ENCODE peak calls at places on chromosomes 7 and 10, in five cellular contexts. D is HEK293T, W is K562, S is GM12878, X is HepG2. C is an unnamed sample.
A peak's percentile ranks its signal among the peaks of the same experiment; 100 is the strongest.

GRCh38 chr10:100748251-100749058 is 3.1 kb downstream of the PAX2 start:
- DNase-seq in D (no peak), W (no peak), S (no peak), X (no peak), C (peak; percentile 61)

GRCh38 chr7:106326594-106327537 is 42.1 kb upstream of the NAMPT start:
- DNase-seq in D (no peak), W (no peak), S (no peak), X (peak; percentile 56), C (no peak)

GRCh38 chr10:74419491-74420466 is 268.8 kb downstream of the ADK start:
- DNase-seq in D (no peak), W (peak; percentile 53), S (peak; percentile 5), X (no peak), C (peak; percentile 47)

GRCh38 chr7:100211342-100211780 is 8.4 kb upstream of the PVRIG start:
- DNase-seq in D (no peak), W (no peak), S (peak; percentile 68), X (no peak), C (no peak)

GRCh38 chr7:5584091-5584490 is 160.5 kb upstream of the TNRC18 start:
- DNase-seq in D (no peak), W (no peak), S (no peak), X (no peak), C (peak; percentile 57)

GRCh38 chr7:42493436-42494198 is 256.6 kb upstream of the GLI3 start:
- DNase-seq in D (peak; percentile 60), W (peak; percentile 17), S (no peak), X (no peak), C (peak; percentile 20)

GRCh38 chr10:14873090-14873760 is 5.4 kb upstream of the SUV39H2 start:
- DNase-seq in D (no peak), W (no peak), S (no peak), X (no peak), C (no peak)

GRCh38 chr7:138813945-138814344 is 15.9 kb upstream of the ATP6V0A4 start:
- DNase-seq in D (no peak), W (no peak), S (no peak), X (no peak), C (no peak)

GRCh38 chr10:480928-481551 is 208.4 kb downstream of the DIP2C start:
- DNase-seq in D (no peak), W (no peak), S (no peak), X (no peak), C (peak; percentile 83)

GRCh38 chr10:89279449-89279869 is 22.4 kb upstream of the IFIT2 start:
- DNase-seq in D (no peak), W (no peak), S (no peak), X (no peak), C (no peak)

GRCh38 chr7:140559410-140559809 is 80.1 kb upstream of the MKRN1 start:
- DNase-seq in D (no peak), W (no peak), S (no peak), X (no peak), C (no peak)

GRCh38 chr7:150964593-150965111 is 13.5 kb downstream of the KCNH2 start:
- DNase-seq in D (peak; percentile 83), W (peak; percentile 81), S (no peak), X (no peak), C (peak; percentile 93)

DNA sequence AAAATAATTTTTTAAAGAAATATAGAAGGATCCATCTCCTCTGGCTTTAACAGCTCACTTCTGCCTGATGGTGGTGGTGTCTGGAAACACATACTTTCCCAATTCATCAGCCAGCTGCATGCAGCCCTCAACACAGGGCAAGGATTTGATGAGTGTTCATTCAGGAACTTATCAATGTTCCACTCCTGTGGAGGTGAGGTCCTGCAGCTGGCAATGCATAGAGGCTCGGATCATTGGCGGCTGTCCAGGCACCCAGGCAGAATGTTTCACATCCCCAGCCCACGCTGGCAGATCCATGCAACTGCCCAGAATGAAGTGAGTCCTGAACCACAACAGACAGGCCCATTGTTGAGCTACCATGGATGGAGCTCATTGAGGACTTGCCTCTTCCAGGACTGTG is 55.2 kb upstream of the KCNMA1 start:
- DNase-seq in D (no peak), W (no peak), S (no peak), X (no peak), C (no peak)
- TF ChIP-seq FOXM1 in D (no peak), W (no peak), S (no peak), X (no peak), C (no peak)

DNA sequence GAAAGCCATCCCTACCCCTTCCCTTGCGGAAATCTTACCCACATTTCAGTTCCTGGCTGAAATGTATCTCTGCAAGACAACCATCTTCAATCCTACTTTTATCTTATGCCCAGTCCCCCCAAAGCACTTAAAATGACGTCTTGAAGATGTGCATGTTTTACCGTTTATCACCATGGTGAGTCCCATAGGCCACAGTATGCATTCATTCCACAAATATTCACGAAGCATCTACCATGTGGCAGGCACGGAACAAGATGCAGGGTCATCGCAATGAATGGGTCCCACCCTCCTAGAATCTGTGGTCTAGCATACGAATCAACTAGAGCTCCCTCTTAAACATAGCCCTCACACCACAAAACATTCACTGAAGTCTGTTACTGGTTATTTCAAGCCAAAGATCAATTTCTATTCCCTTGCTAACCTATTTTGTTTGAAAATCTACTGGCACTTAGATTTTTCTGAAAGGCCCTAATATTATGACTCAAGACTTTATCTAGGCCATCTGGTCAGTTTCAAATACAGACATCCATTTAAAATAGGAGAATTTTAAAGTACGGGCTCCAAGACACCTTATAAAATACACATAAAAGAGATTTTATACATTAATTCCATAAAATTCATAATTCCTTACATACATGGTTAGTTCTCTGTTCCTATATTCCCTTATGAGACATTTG is 99.4 kb downstream of the PARD3 start:
- DNase-seq in D (no peak), W (no peak), S (no peak), X (no peak), C (no peak)
- TF ChIP-seq FOXM1 in D (no peak), W (no peak), S (no peak), X (no peak), C (no peak)

DNA sequence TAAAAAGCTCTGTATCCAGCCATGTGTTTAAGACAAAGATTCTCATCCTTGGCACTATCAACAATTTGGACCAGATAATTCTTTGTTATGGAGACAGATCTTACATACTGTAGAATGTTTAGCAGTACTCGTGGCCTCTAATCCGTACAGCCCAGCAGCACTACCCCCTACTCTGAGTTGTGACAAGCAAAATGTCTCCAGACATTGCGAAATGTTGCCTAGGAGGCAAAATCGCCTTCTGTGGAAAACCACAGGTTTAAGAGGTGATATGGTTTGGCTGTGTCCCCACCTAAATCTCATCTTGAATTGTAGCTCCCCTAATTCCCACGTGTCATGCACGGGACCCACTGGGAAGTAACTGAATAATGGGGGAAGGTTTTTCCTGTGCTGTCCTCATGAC is 186.7 kb downstream of the CHCHD3 start:
- DNase-seq in D (no peak), W (no peak), S (no peak), X (no peak), C (no peak)
- TF ChIP-seq FOXM1 in D (no peak), W (no peak), S (no peak), X (no peak), C (no peak)

GRCh38 chr7:142797799-142798377 is 27.1 kb downstream of the PRSS2 start:
- DNase-seq in D (no peak), W (no peak), S (no peak), X (no peak), C (peak; percentile 40)

GRCh38 chr7:142797342-142797798 is 26.6 kb downstream of the PRSS2 start:
- DNase-seq in D (no peak), W (peak; percentile 45), S (no peak), X (no peak), C (no peak)

GRCh38 chr7:142796501-142797341 is 26.0 kb downstream of the PRSS2 start:
- DNase-seq in D (no peak), W (no peak), S (no peak), X (no peak), C (peak; percentile 75)

GRCh38 chr7:142795339-142795863 is 24.6 kb downstream of the PRSS2 start:
- DNase-seq in D (no peak), W (no peak), S (no peak), X (no peak), C (no peak)

DNA sequence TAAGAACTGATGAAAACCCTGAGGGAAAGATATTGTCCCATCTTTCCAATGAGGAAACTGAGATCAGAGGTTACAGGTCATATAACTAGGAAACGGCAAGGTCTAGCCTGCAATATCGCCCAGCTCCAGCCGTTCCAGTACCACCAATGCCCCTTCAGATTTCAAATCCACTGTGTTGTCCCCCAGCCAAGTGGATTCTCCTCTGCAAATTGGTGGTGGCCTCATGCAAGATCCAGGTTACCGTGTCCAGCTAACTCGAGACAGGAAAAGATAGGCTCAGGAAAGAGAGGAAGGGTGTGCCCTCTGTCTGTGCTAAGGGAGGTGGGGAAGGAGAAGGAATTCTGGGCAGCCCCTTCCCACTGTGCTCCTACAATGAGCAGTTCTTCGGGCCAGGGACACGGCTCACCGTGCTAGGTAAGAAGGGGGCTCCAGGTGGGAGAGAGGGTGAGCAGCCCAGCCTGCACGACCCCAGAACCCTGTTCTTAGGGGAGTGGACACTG is 25.3 kb downstream of the PRSS2 start:
- DNase-seq in D (no peak), W (no peak), S (no peak), X (no peak), C (no peak)
- TF ChIP-seq FOXM1 in D (no peak), W (no peak), S (no peak), X (no peak), C (no peak)

GRCh38 chr10:4266387-4267083 is 481.5 kb upstream of the KLF6 start:
- DNase-seq in D (no peak), W (no peak), S (no peak), X (no peak), C (no peak)
- TF ChIP-seq FOXM1 in D (no peak), W (no peak), S (no peak), X (no peak), C (no peak)

GRCh38 chr10:131198843-131199242 is 112.7 kb downstream of the TCERG1L start:
- DNase-seq in D (no peak), W (no peak), S (no peak), X (no peak), C (no peak)
- TF ChIP-seq FOXM1 in D (no peak), W (no peak), S (no peak), X (no peak), C (no peak)